ENCODE peak calls at places on chromosomes 7 and 10, in nine cellular contexts. X is AG04450, S is H9, N is cardiac muscle cell, K is breast epithelium, W is substantia nigra, I is iPS DF 6.9, U is A549, E is adrenal gland. L is an unnamed sample.

GRCh38 chr7:27944626-27945025 is 204.7 kb downstream of the TAX1BP1 start:
- DNase-seq in X (no peak), S (no peak), N (no peak), K (no peak), W (no peak), I (no peak), U (no peak), E (no peak), L (no peak)

GRCh38 chr10:95374597-95375209 is 83.9 kb upstream of the PDLIM1 start:
- DNase-seq in X (peak), S (peak), N (peak), K (peak), W (peak), I (peak), U (peak), E (peak), L (peak)

GRCh38 chr10:96586419-96587254 is at the start of gene TM9SF3:
- DNase-seq in X (peak), S (peak), N (peak), K (peak), W (peak), I (peak), U (peak), E (peak), L (no peak)

GRCh38 chr7:100983451-100984187 is 14.3 kb downstream of the MUC12 start:
- DNase-seq in X (no peak), S (no peak), N (peak), K (no peak), W (no peak), I (no peak), U (peak), E (no peak), L (peak)

GRCh38 chr7:6228865-6229264 is 43.6 kb downstream of the CYTH3 start:
- DNase-seq in X (no peak), S (no peak), N (peak), K (no peak), W (no peak), I (no peak), U (no peak), E (no peak), L (no peak)

GRCh38 chr10:128814024-128814423 is 653.0 kb upstream of the MGMT start:
- DNase-seq in X (no peak), S (no peak), N (no peak), K (no peak), W (no peak), I (no peak), U (no peak), E (no peak), L (no peak)

GRCh38 chr7:145263886-145264285 is 428.0 kb upstream of the TPK1 start:
- DNase-seq in X (no peak), S (no peak), N (no peak), K (no peak), W (no peak), I (no peak), U (no peak), E (no peak), L (no peak)

GRCh38 chr7:90596745-90597526 is 815 bp downstream of the CDK14 start:
- DNase-seq in X (no peak), S (no peak), N (peak), K (no peak), W (no peak), I (no peak), U (no peak), E (no peak), L (no peak)

GRCh38 chr10:70493660-70494234 is 15.2 kb downstream of the PALD1 start:
- DNase-seq in X (no peak), S (peak), N (no peak), K (no peak), W (no peak), I (peak), U (no peak), E (no peak), L (no peak)

GRCh38 chr10:60524541-60524940 is 134.9 kb upstream of the ANK3 start:
- DNase-seq in X (peak), S (no peak), N (peak), K (no peak), W (no peak), I (no peak), U (no peak), E (no peak), L (peak)

GRCh38 chr10:114347191-114347739 is 57.0 kb downstream of the AFAP1L2 start:
- DNase-seq in X (no peak), S (no peak), N (no peak), K (no peak), W (no peak), I (no peak), U (no peak), E (no peak), L (no peak)

GRCh38 chr7:41239596-41239995 is 463.3 kb downstream of the INHBA start:
- DNase-seq in X (no peak), S (no peak), N (peak), K (no peak), W (no peak), I (no peak), U (no peak), E (no peak), L (no peak)

GRCh38 chr7:41238851-41239331 is 464.0 kb downstream of the INHBA start:
- DNase-seq in X (no peak), S (no peak), N (no peak), K (no peak), W (no peak), I (no peak), U (no peak), E (no peak), L (no peak)

GRCh38 chr7:41232086-41232485 is 470.8 kb downstream of the INHBA start:
- DNase-seq in X (no peak), S (no peak), N (no peak), K (no peak), W (no peak), I (no peak), U (no peak), E (no peak), L (no peak)

GRCh38 chr7:41241641-41242040 is 461.2 kb downstream of the INHBA start:
- DNase-seq in X (no peak), S (peak), N (no peak), K (no peak), W (no peak), I (no peak), U (no peak), E (no peak), L (no peak)

DNA sequence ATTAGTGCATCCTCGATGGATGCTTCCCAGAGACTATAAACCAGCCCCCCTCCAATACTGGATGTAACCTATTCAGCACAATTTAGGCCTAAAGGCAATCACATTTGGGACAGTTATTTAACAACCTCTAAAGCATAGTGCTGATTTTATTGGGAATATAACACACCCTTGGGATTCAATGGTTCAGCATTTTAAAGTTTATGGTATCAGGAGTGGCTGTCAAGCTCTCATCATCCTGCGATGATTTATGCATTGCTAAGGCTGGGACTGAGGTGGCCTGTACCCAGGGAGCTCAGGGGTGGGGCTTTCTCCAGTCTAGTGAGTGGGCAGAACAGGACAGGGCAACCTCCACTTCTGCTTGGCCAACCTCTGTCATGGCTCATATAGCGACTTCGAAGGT is 464.9 kb downstream of the INHBA start:
- DNase-seq in X (no peak), S (no peak), N (no peak), K (no peak), W (no peak), I (no peak), U (no peak), E (no peak), L (no peak)
- H3K27ac ChIP-seq in X (no peak), S (no peak), N (no peak), K (no peak), W (no peak), I (no peak), U (no peak), E (no peak), L (peak)

DNA sequence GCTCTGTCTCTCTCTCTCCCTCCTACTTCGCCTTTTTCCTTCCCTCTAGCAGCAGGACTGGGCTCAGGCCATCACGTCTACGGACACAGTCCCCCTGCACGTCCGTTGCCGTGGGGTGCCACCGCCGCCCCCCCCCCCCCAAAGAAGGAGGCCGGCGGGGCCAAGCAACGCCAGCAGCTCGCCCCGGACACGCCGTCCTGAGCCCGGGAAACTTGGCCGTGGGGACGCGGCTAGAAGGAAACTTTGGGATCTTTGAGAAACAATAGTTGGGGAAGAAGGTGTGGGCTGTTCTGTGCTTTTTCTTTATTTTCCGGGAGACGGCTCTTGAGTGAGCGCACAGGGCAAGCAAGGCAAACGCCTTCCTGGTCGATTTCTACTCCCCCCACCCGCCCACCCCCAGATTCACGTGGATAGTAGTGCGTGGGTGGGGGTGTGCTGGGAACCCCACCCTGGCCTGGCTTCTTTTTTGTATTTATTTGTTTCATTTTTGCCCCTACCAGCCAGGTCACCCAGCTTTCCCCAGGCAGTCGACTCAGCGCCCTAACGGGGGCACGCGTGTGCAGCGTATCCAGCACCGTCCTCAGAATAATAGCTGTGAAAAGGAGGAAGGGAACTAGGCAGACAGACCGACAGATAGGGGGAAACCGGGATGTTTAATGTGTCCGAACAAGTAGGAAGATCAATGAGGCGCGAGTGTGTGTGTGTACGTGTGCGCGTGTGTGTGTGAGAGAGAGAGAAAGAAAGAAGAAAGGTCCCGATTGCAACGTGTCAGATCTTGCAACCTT is 1.4 kb downstream of the MXI1 start:
- DNase-seq in X (no peak), S (no peak), N (peak), K (no peak), W (peak), I (no peak), U (peak), E (peak), L (no peak)
- H3K27ac ChIP-seq in X (peak), S (no peak), N (peak), K (peak), W (peak), I (no peak), U (peak), E (peak), L (peak)

GRCh38 chr10:24463683-24464426 is 254.9 kb downstream of the KIAA1217 start:
- DNase-seq in X (peak), S (no peak), N (peak), K (no peak), W (no peak), I (no peak), U (peak), E (peak), L (peak)
- H3K27ac ChIP-seq in X (peak), S (no peak), N (no peak), K (peak), W (no peak), I (no peak), U (peak), E (peak), L (peak)

GRCh38 chr7:124635416-124635815 is 130.2 kb downstream of the GPR37 start:
- DNase-seq in X (no peak), S (no peak), N (no peak), K (no peak), W (no peak), I (peak), U (no peak), E (no peak), L (no peak)
- H3K27ac ChIP-seq in X (no peak), S (no peak), N (no peak), K (no peak), W (no peak), I (no peak), U (no peak), E (no peak), L (no peak)

GRCh38 chr10:129946868-129947267 is 17.2 kb downstream of the EBF3 start:
- DNase-seq in X (no peak), S (no peak), N (no peak), K (no peak), W (no peak), I (no peak), U (no peak), E (no peak), L (no peak)
- H3K27ac ChIP-seq in X (no peak), S (no peak), N (no peak), K (no peak), W (no peak), I (no peak), U (no peak), E (no peak), L (no peak)

GRCh38 chr10:61850376-61850775 is 51.1 kb upstream of the ARID5B start:
- DNase-seq in X (no peak), S (no peak), N (no peak), K (no peak), W (no peak), I (no peak), U (no peak), E (no peak), L (no peak)
- H3K27ac ChIP-seq in X (no peak), S (no peak), N (no peak), K (no peak), W (no peak), I (no peak), U (no peak), E (no peak), L (no peak)

DNA sequence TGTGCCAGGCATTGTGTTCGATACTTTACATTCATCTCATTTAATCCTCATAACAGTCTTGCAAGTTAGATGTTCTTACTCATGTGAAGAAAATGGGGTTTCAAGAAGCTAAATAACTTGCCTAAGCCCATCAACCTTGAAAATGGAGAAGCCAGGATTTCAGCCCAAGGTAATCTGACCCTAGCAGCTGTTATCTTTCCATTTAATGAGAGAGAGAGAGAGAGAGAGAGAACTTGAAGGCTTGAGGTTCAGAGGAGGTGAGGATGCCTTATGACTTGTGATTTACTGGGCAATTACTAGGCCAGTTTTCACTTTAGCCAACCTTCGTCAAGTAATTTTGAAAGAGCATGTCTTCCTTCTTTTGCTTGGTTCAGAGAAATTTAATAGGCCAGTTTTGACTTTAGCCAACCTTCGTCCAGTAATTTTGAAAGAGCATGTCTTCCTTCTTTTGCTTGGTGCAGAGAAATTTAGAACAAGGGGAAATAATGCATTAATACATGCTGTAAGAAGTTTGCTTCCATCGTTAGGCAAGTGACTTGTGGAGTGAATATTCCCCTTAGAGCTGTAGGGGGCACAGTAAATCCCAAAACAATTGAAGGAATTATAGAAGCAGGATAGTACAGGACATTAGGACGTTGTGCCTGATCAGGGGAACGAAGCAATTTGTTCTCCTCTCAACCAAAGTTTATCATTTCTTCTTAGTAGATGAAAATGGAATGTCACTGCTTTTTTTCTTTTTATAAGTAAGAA is 143.0 kb upstream of the BMPER start:
- DNase-seq in X (no peak), S (no peak), N (no peak), K (no peak), W (no peak), I (no peak), U (no peak), E (no peak), L (no peak)
- H3K27ac ChIP-seq in X (no peak), S (no peak), N (no peak), K (no peak), W (no peak), I (no peak), U (no peak), E (no peak), L (no peak)

GRCh38 chr7:99420213-99420612 is 11.4 kb downstream of the BUD31 start:
- DNase-seq in X (no peak), S (no peak), N (no peak), K (no peak), W (no peak), I (no peak), U (no peak), E (no peak), L (no peak)

GRCh38 chr7:99419323-99420021 is 10.7 kb downstream of the BUD31 start:
- DNase-seq in X (no peak), S (no peak), N (no peak), K (no peak), W (no peak), I (no peak), U (no peak), E (no peak), L (no peak)

GRCh38 chr7:99424932-99425730 is 13.5 kb downstream of the PTCD1 start:
- DNase-seq in X (no peak), S (no peak), N (no peak), K (no peak), W (no peak), I (no peak), U (no peak), E (no peak), L (no peak)

GRCh38 chr7:99422091-99422624 is 13.4 kb downstream of the BUD31 start:
- DNase-seq in X (no peak), S (no peak), N (no peak), K (no peak), W (no peak), I (no peak), U (no peak), E (no peak), L (no peak)

DNA sequence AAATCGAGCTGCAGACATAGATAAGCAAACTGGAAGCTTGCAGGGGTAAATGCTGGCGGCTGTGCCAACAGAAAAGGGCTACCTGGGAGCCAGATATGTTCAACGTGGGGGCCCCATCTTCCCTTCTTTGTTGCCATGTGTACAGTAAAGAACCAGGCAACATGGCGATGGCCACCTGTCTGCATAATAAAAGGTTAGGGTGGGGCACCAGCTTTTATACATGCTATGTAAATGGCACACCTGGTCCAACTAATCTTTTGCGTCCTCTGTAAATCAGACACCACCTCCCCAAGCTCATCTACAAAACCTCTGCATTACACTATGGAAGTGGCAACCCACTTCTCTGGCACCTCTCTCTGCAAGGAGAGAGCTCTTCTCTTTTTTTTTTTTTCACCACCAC is 13.9 kb downstream of the BUD31 start:
- DNase-seq in X (no peak), S (no peak), N (no peak), K (no peak), W (no peak), I (no peak), U (no peak), E (no peak), L (no peak)
- H3K27ac ChIP-seq in X (no peak), S (no peak), N (no peak), K (no peak), W (no peak), I (no peak), U (no peak), E (no peak), L (no peak)

GRCh38 chr7:129779602-129780256 is 168.2 kb downstream of the NRF1 start:
- DNase-seq in X (no peak), S (no peak), N (no peak), K (peak), W (no peak), I (no peak), U (no peak), E (no peak), L (peak)
- H3K27ac ChIP-seq in X (no peak), S (no peak), N (no peak), K (peak), W (no peak), I (no peak), U (peak), E (no peak), L (peak)